ENCODE peak calls at places on chromosome 10, in eight cellular contexts. R is left colon; H is astrocyte of the spinal cord; K is stimulated activated CD8-positive, alpha-beta memory T cell treated with anti-CD3 and anti-CD28 coated beads, Interleukin-2, amount 100 ng/mL, for 48 hours; A is left kidney; O is NCI-H1105 treated with DMSO at 0.1 percent for 48 hours; L is SW480; T is adipocyte. M is an unnamed sample.
A peak's percentile ranks its signal among the peaks of the same experiment; 100 is the strongest.

GRCh38 chr10:112242769-112243168 is 40.4 kb upstream of the TECTB start:
- DNase-seq in L (no peak), K (no peak), H (no peak), A (no peak), R (no peak), T (no peak), O (no peak), M (no peak)

GRCh38 chr10:98242823-98243222 is 25.2 kb downstream of the LOXL4 start:
- DNase-seq in A (peak; percentile 73), R (no peak), T (peak; percentile 68), H (peak; percentile 51), O (peak; percentile 3), K (no peak), L (peak; percentile 42), M (no peak)

GRCh38 chr10:44911951-44912350 is 814 bp downstream of the TMEM72 start:
- DNase-seq in O (no peak), K (no peak), H (no peak), T (no peak), L (no peak), A (no peak), R (no peak), M (no peak)

GRCh38 chr10:1346201-1346600 is 290.0 kb downstream of the WDR37 start:
- DNase-seq in A (no peak), K (no peak), R (no peak), O (no peak), T (no peak), H (no peak), L (no peak), M (no peak)

GRCh38 chr10:102713483-102713813 is 749 bp downstream of the ARL3 start:
- DNase-seq in L (no peak), T (no peak), K (no peak), R (no peak), A (no peak), H (no peak), O (no peak), M (no peak)

GRCh38 chr10:98420786-98421185 is 5.8 kb upstream of the PYROXD2 start:
- DNase-seq in K (no peak), R (no peak), T (no peak), L (no peak), A (no peak), O (no peak), H (no peak), M (no peak)

GRCh38 chr10:636016-636730 is 53.3 kb downstream of the DIP2C start:
- DNase-seq in T (no peak), L (no peak), A (no peak), K (no peak), O (no peak), R (no peak), H (no peak), M (no peak)

GRCh38 chr10:5811387-5811821 is 1.8 kb downstream of the GDI2 start:
- DNase-seq in R (no peak), H (peak; percentile 64), A (peak; percentile 55), K (no peak), O (peak; percentile 12), L (peak; percentile 34), T (peak; percentile 67), M (no peak)

GRCh38 chr10:100327007-100327700 is 2.9 kb downstream of the PKD2L1 start:
- DNase-seq in L (no peak), O (no peak), T (peak; percentile 41), K (no peak), H (no peak), A (no peak), R (no peak), M (peak; percentile 50)

GRCh38 chr10:3090914-3091313 is 23.6 kb downstream of the PFKP start:
- DNase-seq in K (no peak), L (no peak), H (peak; percentile 81), O (no peak), A (peak; percentile 71), R (peak; percentile 65), T (peak; percentile 66), M (no peak)

GRCh38 chr10:73894245-73894971 is 16.5 kb upstream of the PLAU start:
- DNase-seq in R (no peak), A (no peak), T (peak; percentile 68), O (no peak), K (no peak), H (peak; percentile 97), L (no peak), M (no peak)

GRCh38 chr10:110216942-110217341 is 9.5 kb downstream of the MXI1 start:
- DNase-seq in R (no peak), T (peak; percentile 52), K (no peak), O (no peak), A (no peak), L (no peak), H (no peak), M (no peak)

GRCh38 chr10:69742928-69743602 is 58.6 kb upstream of the COL13A1 start:
- DNase-seq in R (no peak), A (peak; percentile 75), T (peak; percentile 34), L (no peak), O (peak; percentile 6), H (no peak), K (peak; percentile 13), M (no peak)

GRCh38 chr10:112374724-112375541 is 1.0 kb downstream of the ACSL5 start:
- DNase-seq in O (no peak), L (no peak), H (peak; percentile 2), A (peak; percentile 42), T (no peak), K (no peak), R (no peak), M (peak; percentile 26)

GRCh38 chr10:33422779-33423520 is 88.5 kb upstream of the NRP1 start:
- DNase-seq in K (no peak), L (no peak), H (peak; percentile 52), T (no peak), A (peak; percentile 85), O (peak; percentile 79), R (no peak), M (no peak)

GRCh38 chr10:96482815-96483588 is 30.7 kb downstream of the TLL2 start:
- DNase-seq in R (no peak), A (no peak), T (no peak), O (no peak), H (no peak), K (no peak), L (no peak), M (no peak)

GRCh38 chr10:42990721-42991441 is 86.0 kb upstream of the RET start:
- DNase-seq in R (no peak), K (no peak), H (no peak), L (no peak), T (no peak), O (no peak), A (no peak), M (no peak)

GRCh38 chr10:35458500-35459448 is 122.5 kb downstream of the CCNY start:
- DNase-seq in A (peak; percentile 94), O (no peak), T (no peak), H (no peak), K (no peak), L (no peak), R (no peak), M (no peak)